ENCODE peak calls at places on chromosome 19, in five cellular contexts. One of them, this sample, is unnamed.

GRCh38 chr19:49315111-49315510 is 9.9 kb downstream of the SLC6A16 start:
- DNase-seq in K562: no peak
- DNase-seq in GM12878: no peak
- DNase-seq in H1: no peak
- DNase-seq in HepG2: no peak
- DNase-seq in this sample: no peak

GRCh38 chr19:1953037-1953436 is 12.1 kb downstream of the CSNK1G2 start:
- DNase-seq in K562: no peak
- DNase-seq in HepG2: no peak
- DNase-seq in GM12878: no peak
- DNase-seq in H1: no peak
- DNase-seq in this sample: no peak

GRCh38 chr19:18232540-18233223 is 6.4 kb upstream of the PDE4C start:
- DNase-seq in K562: peak
- DNase-seq in HepG2: no peak
- DNase-seq in H1: peak
- DNase-seq in GM12878: no peak
- DNase-seq in this sample: peak

GRCh38 chr19:2720777-2721569 is at the start of gene DIRAS1:
- DNase-seq in H1: peak
- DNase-seq in HepG2: no peak
- DNase-seq in GM12878: no peak
- DNase-seq in K562: no peak
- DNase-seq in this sample: peak

GRCh38 chr19:1492474-1493006 is 1.6 kb downstream of the REEP6 start:
- DNase-seq in GM12878: no peak
- DNase-seq in H1: no peak
- DNase-seq in HepG2: no peak
- DNase-seq in K562: peak
- DNase-seq in this sample: no peak

GRCh38 chr19:18514800-18515682 is 6.8 kb downstream of the ELL start:
- DNase-seq in HepG2: peak
- DNase-seq in GM12878: no peak
- DNase-seq in K562: peak
- DNase-seq in H1: no peak
- DNase-seq in this sample: no peak

GRCh38 chr19:30174357-30174645 is 197.9 kb upstream of the ZNF536 start:
- DNase-seq in H1: no peak
- DNase-seq in HepG2: no peak
- DNase-seq in GM12878: no peak
- DNase-seq in K562: no peak
- DNase-seq in this sample: no peak

GRCh38 chr19:33747273-33747672 is 49.4 kb upstream of the KCTD15 start:
- DNase-seq in HepG2: no peak
- DNase-seq in GM12878: no peak
- DNase-seq in K562: no peak
- DNase-seq in H1: no peak
- DNase-seq in this sample: no peak

GRCh38 chr19:51552608-51552995 is 18.5 kb upstream of the ZNF175 start:
- DNase-seq in K562: no peak
- DNase-seq in H1: no peak
- DNase-seq in HepG2: no peak
- DNase-seq in GM12878: no peak
- DNase-seq in this sample: no peak

GRCh38 chr19:17751103-17751911 is at the start of gene FCHO1:
- DNase-seq in HepG2: peak
- DNase-seq in H1: no peak
- DNase-seq in GM12878: peak
- DNase-seq in K562: peak
- DNase-seq in this sample: no peak

GRCh38 chr19:54434112-54434861 is 14.7 kb upstream of the LENG8 start:
- DNase-seq in H1: no peak
- DNase-seq in K562: no peak
- DNase-seq in HepG2: no peak
- DNase-seq in GM12878: no peak
- DNase-seq in this sample: no peak

GRCh38 chr19:12947702-12948596 is 2.3 kb downstream of the RAD23A start:
- DNase-seq in HepG2: no peak
- DNase-seq in H1: no peak
- DNase-seq in GM12878: no peak
- DNase-seq in K562: no peak
- DNase-seq in this sample: no peak

GRCh38 chr19:17966497-17967257 is at the start of gene KCNN1:
- DNase-seq in GM12878: no peak
- DNase-seq in HepG2: no peak
- DNase-seq in H1: peak
- DNase-seq in K562: no peak
- DNase-seq in this sample: peak

GRCh38 chr19:7650148-7650547 is 13.2 kb downstream of the STXBP2 start:
- DNase-seq in K562: no peak
- DNase-seq in H1: no peak
- DNase-seq in HepG2: no peak
- DNase-seq in GM12878: no peak
- DNase-seq in this sample: no peak

GRCh38 chr19:55536951-55537740 is at the start of gene SBK2:
- DNase-seq in GM12878: no peak
- DNase-seq in HepG2: peak
- DNase-seq in H1: peak
- DNase-seq in K562: no peak
- DNase-seq in this sample: peak

GRCh38 chr19:33745297-33745696 is 51.4 kb upstream of the KCTD15 start:
- DNase-seq in H1: no peak
- DNase-seq in K562: no peak
- DNase-seq in GM12878: no peak
- DNase-seq in HepG2: no peak
- DNase-seq in this sample: no peak

GRCh38 chr19:7172794-7173193 is 103.3 kb downstream of the ZNF557 start:
- DNase-seq in HepG2: no peak
- DNase-seq in H1: no peak
- DNase-seq in K562: no peak
- DNase-seq in GM12878: no peak
- DNase-seq in this sample: no peak

GRCh38 chr19:56091751-56092546 is 29.1 kb downstream of the ZNF787 start:
- DNase-seq in H1: no peak
- DNase-seq in K562: no peak
- DNase-seq in GM12878: no peak
- DNase-seq in HepG2: no peak
- DNase-seq in this sample: no peak

GRCh38 chr19:16435238-16435911 is 36.4 kb downstream of the EPS15L1 start:
- DNase-seq in GM12878: no peak
- DNase-seq in K562: peak
- DNase-seq in HepG2: no peak
- DNase-seq in H1: no peak
- DNase-seq in this sample: no peak

GRCh38 chr19:32599736-32600157 is 18.8 kb downstream of the PDCD5 start:
- DNase-seq in GM12878: no peak
- DNase-seq in K562: peak
- DNase-seq in H1: no peak
- DNase-seq in HepG2: peak
- DNase-seq in this sample: no peak

GRCh38 chr19:12581100-12581499 is 29.5 kb downstream of the ZNF490 start:
- DNase-seq in HepG2: no peak
- DNase-seq in K562: no peak
- DNase-seq in H1: no peak
- DNase-seq in GM12878: no peak
- DNase-seq in this sample: no peak

GRCh38 chr19:54609356-54609791 is 15.9 kb downstream of the LILRA1 start:
- DNase-seq in K562: no peak
- DNase-seq in H1: no peak
- DNase-seq in GM12878: no peak
- DNase-seq in HepG2: no peak
- DNase-seq in this sample: no peak

GRCh38 chr19:2724148-2724557 is 3.0 kb upstream of the DIRAS1 start:
- DNase-seq in GM12878: no peak
- DNase-seq in K562: no peak
- DNase-seq in H1: no peak
- DNase-seq in HepG2: no peak
- DNase-seq in this sample: no peak

GRCh38 chr19:2164020-2164988 is 571 bp downstream of the DOT1L start:
- DNase-seq in GM12878: no peak
- DNase-seq in HepG2: no peak
- DNase-seq in K562: peak
- DNase-seq in H1: peak
- DNase-seq in this sample: no peak

GRCh38 chr19:18418034-18418724 is 1.0 kb upstream of the SSBP4 start:
- DNase-seq in H1: no peak
- DNase-seq in HepG2: no peak
- DNase-seq in GM12878: no peak
- DNase-seq in K562: peak
- DNase-seq in this sample: peak

GRCh38 chr19:10817291-10818038 is 18.5 kb downstream of the TMED1 start:
- DNase-seq in K562: no peak
- DNase-seq in H1: no peak
- DNase-seq in GM12878: no peak
- DNase-seq in HepG2: no peak
- DNase-seq in this sample: no peak

GRCh38 chr19:50406829-50407228 is 11.9 kb upstream of the SPIB start:
- DNase-seq in H1: no peak
- DNase-seq in K562: no peak
- DNase-seq in HepG2: no peak
- DNase-seq in GM12878: no peak
- DNase-seq in this sample: no peak

GRCh38 chr19:32469796-32470195 is 64.2 kb downstream of the DPY19L3 start:
- DNase-seq in K562: no peak
- DNase-seq in GM12878: no peak
- DNase-seq in HepG2: no peak
- DNase-seq in H1: no peak
- DNase-seq in this sample: no peak

GRCh38 chr19:10699650-10700335 is 1.4 kb upstream of the QTRT1 start:
- DNase-seq in GM12878: peak
- DNase-seq in K562: peak
- DNase-seq in H1: peak
- DNase-seq in HepG2: peak
- DNase-seq in this sample: peak

GRCh38 chr19:32570081-32570785 is 10.8 kb upstream of the PDCD5 start:
- DNase-seq in GM12878: no peak
- DNase-seq in K562: peak
- DNase-seq in H1: peak
- DNase-seq in HepG2: peak
- DNase-seq in this sample: peak

GRCh38 chr19:16588089-16588823 is 16.0 kb upstream of the SLC35E1 start:
- DNase-seq in GM12878: peak
- DNase-seq in HepG2: no peak
- DNase-seq in H1: no peak
- DNase-seq in K562: peak
- DNase-seq in this sample: no peak

GRCh38 chr19:14347999-14348889 is 33.0 kb upstream of the ADGRE5 start:
- DNase-seq in H1: peak
- DNase-seq in HepG2: peak
- DNase-seq in K562: peak
- DNase-seq in GM12878: no peak
- DNase-seq in this sample: peak
- TF ChIP-seq ATF2 in H1: no peak
- TF ChIP-seq ATF2 in HepG2: no peak
- TF ChIP-seq ATF2 in K562: no peak
- TF ChIP-seq ATF2 in GM12878: no peak
- TF ChIP-seq ATF2 in this sample: no peak

DNA sequence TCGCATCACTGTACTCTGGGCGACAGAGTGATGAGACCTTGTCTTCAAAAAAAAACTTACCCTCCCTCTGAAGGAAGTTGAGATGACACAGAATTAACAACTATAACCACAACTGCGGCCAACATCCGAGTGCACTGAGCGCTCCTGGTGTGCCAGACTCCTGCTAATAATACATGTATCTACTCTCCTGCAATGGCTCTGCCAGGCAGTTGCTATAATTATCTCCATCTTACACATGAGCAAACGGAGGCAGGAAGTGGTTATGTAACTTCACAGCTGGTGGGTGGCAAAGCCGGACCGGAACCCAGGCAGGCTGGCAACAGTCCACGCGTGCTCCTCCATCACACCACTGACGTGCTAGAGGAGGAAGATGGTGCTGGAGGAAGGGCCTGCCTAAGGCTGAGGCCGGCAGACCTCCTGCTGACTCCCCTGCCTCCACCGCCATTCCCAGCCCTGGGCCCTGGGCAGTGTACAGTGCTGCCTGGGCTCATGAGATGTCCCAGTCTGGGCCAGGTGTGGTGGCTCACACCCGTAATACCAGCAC is 12.6 kb downstream of the XRCC1 start:
- DNase-seq in GM12878: peak
- DNase-seq in H1: no peak
- DNase-seq in HepG2: no peak
- DNase-seq in K562: no peak
- DNase-seq in this sample: no peak
- TF ChIP-seq ATF2 in GM12878: peak
- TF ChIP-seq ATF2 in H1: no peak
- TF ChIP-seq ATF2 in HepG2: no peak
- TF ChIP-seq ATF2 in K562: no peak
- TF ChIP-seq ATF2 in this sample: no peak

DNA sequence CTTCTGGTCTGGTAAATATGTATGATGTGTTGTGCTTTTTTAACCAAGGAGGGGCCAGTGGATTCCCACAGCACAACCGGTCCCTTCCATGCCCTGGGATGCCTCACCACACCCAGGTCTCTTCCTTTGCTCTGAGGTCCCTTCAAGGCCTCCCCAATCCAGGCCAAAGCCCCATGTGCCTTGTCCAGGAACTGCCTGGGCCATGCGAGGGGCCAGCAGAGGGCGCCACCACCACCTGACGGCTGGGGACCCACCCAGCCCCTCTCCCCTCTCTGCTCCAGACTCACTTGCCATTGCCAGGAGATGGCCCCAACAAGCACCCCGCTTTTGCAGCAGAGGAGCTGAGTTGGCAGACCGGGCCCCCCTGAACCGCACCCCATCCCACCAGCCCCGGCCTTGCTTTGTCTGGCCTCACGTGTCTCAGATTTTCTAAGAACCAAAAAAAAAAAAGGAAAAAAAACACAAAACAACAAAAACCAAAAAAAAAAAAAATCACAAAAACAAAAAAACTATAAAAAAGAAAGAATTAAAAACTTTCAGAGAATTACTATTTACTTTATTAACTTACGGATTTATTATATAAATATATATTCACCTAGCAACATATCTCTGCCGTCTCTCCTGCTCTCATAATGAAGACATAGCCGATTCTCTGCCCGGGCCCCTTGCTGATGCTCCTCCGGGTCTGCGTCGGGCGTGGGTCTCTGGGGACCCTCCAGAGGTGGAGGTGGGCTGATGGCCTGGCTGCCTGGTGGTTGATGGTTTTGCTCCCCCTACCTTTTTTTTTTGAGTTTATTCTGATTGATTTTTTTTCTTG is 14.4 kb downstream of the CAPN12 start:
- DNase-seq in K562: peak
- DNase-seq in H1: peak
- DNase-seq in GM12878: no peak
- DNase-seq in HepG2: peak
- DNase-seq in this sample: peak
- TF ChIP-seq ATF2 in K562: no peak
- TF ChIP-seq ATF2 in H1: no peak
- TF ChIP-seq ATF2 in GM12878: no peak
- TF ChIP-seq ATF2 in HepG2: no peak
- TF ChIP-seq ATF2 in this sample: no peak

DNA sequence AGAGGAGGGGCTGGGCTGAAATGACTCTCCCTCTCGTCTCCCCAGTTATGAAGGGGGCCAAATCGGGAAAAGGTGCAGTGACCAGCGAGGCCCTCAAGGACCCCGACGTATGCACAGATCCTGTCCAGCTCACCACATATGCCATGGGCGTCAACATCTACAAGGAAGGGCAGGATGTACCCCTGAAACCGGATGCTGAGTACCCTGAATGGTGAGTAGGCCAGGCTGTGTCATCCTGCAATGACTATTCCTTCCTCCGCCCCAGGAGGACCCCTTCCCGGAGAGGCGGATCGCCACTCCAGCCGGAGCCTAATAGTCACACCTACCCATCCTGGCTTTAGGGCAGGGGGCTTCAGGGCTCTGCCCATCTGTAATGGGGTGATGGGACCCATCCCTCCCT is 2.6 kb downstream of the MRPL54 start:
- DNase-seq in K562: no peak
- DNase-seq in H1: no peak
- DNase-seq in HepG2: no peak
- DNase-seq in GM12878: no peak
- DNase-seq in this sample: no peak
- TF ChIP-seq ATF2 in K562: no peak
- TF ChIP-seq ATF2 in H1: no peak
- TF ChIP-seq ATF2 in HepG2: no peak
- TF ChIP-seq ATF2 in GM12878: no peak
- TF ChIP-seq ATF2 in this sample: no peak

This sample was measured in WTC11.